ENCODE peak calls at places on chromosomes 7 and 10, in five cellular contexts. A is astrocyte; C is CD8-positive, alpha-beta T cell; J is right lobe of liver; I is heart right ventricle. U is an unnamed sample.

GRCh38 chr10:75250934-75251333 is 15.2 kb upstream of the COMTD1 start:
- DNase-seq in I (no peak), A (no peak), J (no peak), C (no peak), U (no peak)

GRCh38 chr10:124685251-124685650 is 58.9 kb downstream of the FAM53B start:
- DNase-seq in C (no peak), A (no peak), I (peak), J (no peak), U (no peak)

GRCh38 chr7:142511801-142512200 is 237.5 kb upstream of the PRSS1 start:
- DNase-seq in J (no peak), C (no peak), A (no peak), I (no peak), U (no peak)

GRCh38 chr7:73903321-73904218 is 42.6 kb downstream of the TMEM270 start:
- DNase-seq in C (no peak), J (no peak), I (no peak), A (no peak), U (no peak)

GRCh38 chr7:129781128-129781855 is 169.8 kb downstream of the NRF1 start:
- DNase-seq in C (no peak), J (no peak), A (no peak), I (no peak), U (no peak)

GRCh38 chr10:65273063-65273462 is 1652.8 kb upstream of the LRRTM3 start:
- DNase-seq in J (no peak), A (no peak), C (no peak), I (no peak), U (no peak)

GRCh38 chr10:62939698-62940097 is 123.5 kb upstream of the EGR2 start:
- DNase-seq in I (no peak), A (no peak), C (no peak), J (no peak), U (no peak)

GRCh38 chr7:123502216-123502615 is 32.2 kb downstream of the IQUB start:
- DNase-seq in J (no peak), A (no peak), I (no peak), C (no peak), U (no peak)

GRCh38 chr7:123367508-123368122 is 166.8 kb downstream of the IQUB start:
- DNase-seq in C (no peak), I (no peak), A (no peak), J (no peak), U (no peak)

GRCh38 chr7:94928168-94928707 is 20.8 kb downstream of the PPP1R9A start:
- DNase-seq in A (no peak), I (no peak), C (no peak), J (no peak), U (no peak)

DNA sequence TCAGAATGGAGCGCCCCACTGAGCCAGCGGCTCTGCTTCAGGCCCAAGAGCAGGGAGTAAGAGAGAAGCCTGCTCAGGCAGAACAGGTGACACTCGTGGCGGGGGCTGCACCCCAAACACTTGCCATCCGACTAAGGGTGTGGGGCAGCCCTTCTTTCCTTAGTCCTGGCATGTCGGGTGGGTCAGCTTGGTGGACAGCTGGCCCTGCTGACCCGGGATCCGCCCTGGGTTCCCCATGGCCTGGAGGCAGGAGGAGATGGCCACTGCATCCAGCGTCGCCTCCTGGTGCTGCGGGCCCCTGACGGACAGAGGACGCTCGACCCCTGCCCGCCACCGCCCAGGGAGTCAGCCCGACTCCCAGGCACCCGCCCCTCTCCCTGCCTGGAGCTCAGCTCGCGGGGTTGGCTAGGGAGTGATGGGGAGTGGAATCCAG is 1.2 kb upstream of the PAOX start:
- DNase-seq in I (no peak), A (no peak), C (no peak), J (no peak), U (no peak)
- H3K27ac ChIP-seq in I (peak), A (no peak), C (no peak), J (peak), U (peak)

GRCh38 chr7:1855396-1856160 is 185.5 kb downstream of the ELFN1 start:
- DNase-seq in C (peak), A (no peak), J (peak), I (peak), U (no peak)

GRCh38 chr7:1852781-1853618 is 182.9 kb downstream of the ELFN1 start:
- DNase-seq in I (peak), C (peak), J (peak), A (no peak), U (no peak)

GRCh38 chr7:1856161-1856965 is 186.3 kb downstream of the ELFN1 start:
- DNase-seq in C (peak), I (peak), A (no peak), J (peak), U (no peak)

GRCh38 chr7:1853619-1854520 is 183.8 kb downstream of the ELFN1 start:
- DNase-seq in I (peak), C (peak), A (no peak), J (peak), U (no peak)

GRCh38 chr7:1854521-1855395 is 184.7 kb downstream of the ELFN1 start:
- DNase-seq in A (no peak), I (peak), C (peak), J (peak), U (no peak)
- H3K27ac ChIP-seq in A (no peak), I (no peak), C (no peak), J (no peak), U (no peak)

GRCh38 chr10:31100176-31100575 is 68.5 kb upstream of the ZNF438 start:
- DNase-seq in J (no peak), C (no peak), I (no peak), A (no peak), U (no peak)
- H3K27ac ChIP-seq in J (no peak), C (no peak), I (no peak), A (no peak), U (peak)

DNA sequence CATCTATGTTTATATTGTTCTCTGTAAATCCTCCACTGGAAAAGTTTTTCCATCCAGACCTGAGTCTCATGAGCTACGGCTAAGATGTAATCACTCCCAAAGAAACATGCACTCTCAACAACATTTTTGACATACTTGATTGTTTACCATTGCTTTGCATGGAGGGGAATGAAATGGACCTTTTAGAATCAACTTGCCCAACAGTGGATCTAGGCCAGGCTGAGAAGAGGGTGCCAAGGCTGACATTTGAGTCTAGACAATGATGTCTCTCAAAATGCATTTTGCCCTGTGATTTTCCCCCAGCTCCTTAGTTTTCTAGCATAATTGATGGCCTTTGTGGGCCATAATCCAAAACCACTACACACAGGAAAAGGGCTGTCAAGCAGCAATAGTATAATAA is 297.8 kb upstream of the KLF6 start:
- DNase-seq in I (no peak), J (no peak), C (no peak), A (peak), U (no peak)
- H3K27ac ChIP-seq in I (peak), J (no peak), C (no peak), A (no peak), U (no peak)

GRCh38 chr7:105006367-105007139 is 7.5 kb upstream of the KMT2E start:
- DNase-seq in C (no peak), J (no peak), A (no peak), I (no peak), U (peak)
- H3K27ac ChIP-seq in C (no peak), J (no peak), A (peak), I (peak), U (peak)

DNA sequence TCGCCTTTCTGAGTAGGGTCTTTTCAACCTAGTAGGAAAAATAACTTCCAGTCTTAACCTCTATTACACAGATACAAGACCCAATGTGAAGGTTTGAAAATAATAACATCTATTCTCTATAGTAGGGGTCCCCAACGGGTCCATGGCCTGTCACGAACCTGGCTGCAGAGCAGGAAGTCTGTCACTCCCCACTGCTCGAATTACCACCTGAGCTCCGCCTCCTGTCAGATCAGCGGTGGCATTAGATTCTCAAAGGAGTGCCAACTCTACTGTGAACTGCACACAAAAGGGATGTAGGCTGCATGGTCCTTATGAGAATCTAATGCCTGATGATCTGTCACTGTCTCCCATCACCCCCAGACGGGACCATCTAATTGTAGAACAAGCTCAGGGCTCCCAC is 7.4 kb downstream of the YWHAG start:
- DNase-seq in J (no peak), C (no peak), I (no peak), A (no peak), U (no peak)
- H3K27ac ChIP-seq in J (no peak), C (no peak), I (no peak), A (no peak), U (no peak)